ENCODE peak calls at places on chromosomes 12 and 14, in ten cellular contexts. Z, F, P, X, L, O, G, C, J and V are unnamed samples.

GRCh38 chr14:43005807-43006206 is 1399.1 kb downstream of the LRFN5 start:
- DNase-seq in Z (no peak), F (no peak), P (peak; percentile 23), X (no peak), L (no peak), O (no peak), G (no peak), C (no peak), J (peak; percentile 9), V (no peak)

GRCh38 chr14:59919582-59920377 is at the start of gene LRRC9:
- DNase-seq in Z (no peak), F (peak; percentile 50), P (no peak), X (peak; percentile 4), L (no peak), O (no peak), G (peak; percentile 35), C (no peak), J (peak; percentile 37), V (no peak)

GRCh38 chr14:72986214-72986613 is 40.7 kb downstream of the ZFYVE1 start:
- DNase-seq in Z (no peak), F (no peak), P (no peak), X (no peak), L (no peak), O (no peak), G (no peak), C (no peak), J (no peak), V (no peak)

GRCh38 chr12:92278378-92278828 is 132.8 kb upstream of the BTG1 start:
- DNase-seq in Z (no peak), F (no peak), P (peak; percentile 12), X (no peak), L (peak; percentile 42), O (no peak), G (no peak), C (no peak), J (peak; percentile 5), V (no peak)

GRCh38 chr12:55946553-55946952 is 15.6 kb downstream of the DGKA start:
- DNase-seq in Z (no peak), F (no peak), P (no peak), X (no peak), L (no peak), O (no peak), G (no peak), C (no peak), J (no peak), V (no peak)

GRCh38 chr14:34051966-34052657 is 101.2 kb upstream of the EGLN3 start:
- DNase-seq in Z (no peak), F (peak; percentile 29), P (peak; percentile 96), X (no peak), L (no peak), O (no peak), G (no peak), C (peak; percentile 76), J (peak; percentile 85), V (peak; percentile 80)

GRCh38 chr12:31274520-31275300 is 51.2 kb downstream of the SINHCAF start:
- DNase-seq in Z (no peak), F (no peak), P (no peak), X (no peak), L (no peak), O (no peak), G (no peak), C (no peak), J (no peak), V (no peak)

GRCh38 chr14:78595797-78596196 is 425.6 kb downstream of the NRXN3 start:
- DNase-seq in Z (no peak), F (no peak), P (no peak), X (no peak), L (no peak), O (no peak), G (no peak), C (no peak), J (no peak), V (no peak)

GRCh38 chr14:29926228-29926627 is 1.4 kb downstream of the PRKD1 start:
- DNase-seq in Z (no peak), F (no peak), P (no peak), X (no peak), L (no peak), O (no peak), G (peak; percentile 6), C (no peak), J (no peak), V (no peak)

GRCh38 chr14:99075771-99076370 is 196.1 kb downstream of the BCL11B start:
- DNase-seq in Z (no peak), F (no peak), P (no peak), X (no peak), L (no peak), O (no peak), G (no peak), C (no peak), J (no peak), V (no peak)

GRCh38 chr12:86179855-86180254 is 76.3 kb downstream of the MGAT4C start:
- DNase-seq in Z (no peak), F (no peak), P (no peak), X (no peak), L (no peak), O (no peak), G (no peak), C (no peak), J (no peak), V (no peak)

DNA sequence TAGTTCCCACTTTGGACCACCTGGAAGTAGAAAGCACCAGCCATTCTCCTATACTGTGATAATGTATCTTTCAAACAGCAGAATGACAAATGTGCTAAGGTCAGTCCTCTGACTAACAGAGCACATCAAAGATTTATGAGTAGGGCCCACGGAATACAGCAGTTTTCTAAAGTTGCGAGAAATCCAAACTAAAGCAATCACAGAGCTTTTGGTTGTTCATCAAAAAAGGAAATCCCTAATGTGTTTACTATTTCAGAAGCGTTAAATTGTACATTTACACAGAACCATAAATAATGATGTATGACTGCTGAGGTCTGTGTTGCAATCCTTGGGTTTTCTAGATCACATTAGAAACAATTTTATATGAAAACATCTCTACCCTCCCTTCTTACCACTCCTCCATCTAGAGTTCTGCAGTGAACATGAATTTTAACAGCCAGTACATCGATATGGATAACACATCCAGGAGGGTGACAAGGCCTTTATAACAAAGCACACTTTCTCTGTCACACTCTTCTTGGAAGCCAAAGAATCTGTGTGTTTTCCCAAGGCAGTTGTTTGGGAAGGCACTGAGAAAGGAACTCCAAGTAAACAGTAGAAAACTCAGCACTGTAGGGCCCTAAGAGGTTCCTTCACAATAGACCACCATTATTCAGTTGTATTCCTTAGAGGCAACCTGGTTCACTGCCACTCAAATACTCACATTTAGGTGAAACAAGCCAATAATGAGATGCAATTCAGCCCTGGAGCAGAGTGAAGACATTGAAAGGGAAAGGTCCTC is 7.3 kb downstream of the KITLG start:
- DNase-seq in Z (no peak), F (no peak), P (peak; percentile 40), X (no peak), L (no peak), O (no peak), G (no peak), C (no peak), J (no peak), V (no peak)
- H3K4me3 ChIP-seq in Z (no peak overlapping the region), F (no peak overlapping the region), P (no peak overlapping the region), X (no peak overlapping the region), L (no peak overlapping the region), O (no peak overlapping the region), G (no peak overlapping the region), C (no peak overlapping the region), J (no peak overlapping the region), V (no peak overlapping the region)

GRCh38 chr12:127690161-127690560 is 576.8 kb upstream of the TMEM132C start:
- DNase-seq in Z (no peak), F (no peak), P (peak; percentile 5), X (no peak), L (no peak), O (no peak), G (no peak), C (no peak), J (no peak), V (no peak)
- TF ChIP-seq CTCF in Z (no peak), F (no peak), P (no peak), X (no peak), L (no peak), O (no peak), G (no peak), C (no peak), J (no peak), V (peak; percentile 16)

GRCh38 chr14:50364792-50365191 is 31.9 kb downstream of the CDKL1 start:
- DNase-seq in Z (no peak), F (no peak), P (no peak), X (no peak), L (no peak), O (no peak), G (no peak), C (no peak), J (no peak), V (no peak)

GRCh38 chr14:50362791-50363733 is 33.6 kb downstream of the CDKL1 start:
- DNase-seq in Z (no peak), F (no peak), P (no peak), X (no peak), L (no peak), O (no peak), G (no peak), C (no peak), J (no peak), V (no peak)

GRCh38 chr14:50366115-50366514 is 30.6 kb downstream of the CDKL1 start:
- DNase-seq in Z (no peak), F (peak; percentile 52), P (peak; percentile 45), X (no peak), L (no peak), O (no peak), G (no peak), C (no peak), J (no peak), V (no peak)

GRCh38 chr14:50366589-50366988 is 30.1 kb downstream of the CDKL1 start:
- DNase-seq in Z (no peak), F (no peak), P (no peak), X (no peak), L (no peak), O (no peak), G (no peak), C (no peak), J (no peak), V (no peak)

GRCh38 chr14:50363734-50364113 is 33.0 kb downstream of the CDKL1 start:
- DNase-seq in Z (no peak), F (no peak), P (peak; percentile 28), X (no peak), L (no peak), O (no peak), G (no peak), C (peak; percentile 81), J (no peak), V (no peak)
- H3K4me3 ChIP-seq in Z (no peak overlapping the region), F (no peak overlapping the region), P (no peak overlapping the region), X (peak overlapping the region; percentile 60), L (peak overlapping the region; percentile 51), O (peak overlapping the region; percentile 5), G (no peak overlapping the region), C (peak overlapping the region; percentile 80), J (no peak overlapping the region), V (no peak overlapping the region)

GRCh38 chr12:88764781-88765470 is 184.7 kb upstream of the KITLG start:
- DNase-seq in Z (no peak), F (no peak), P (no peak), X (no peak), L (no peak), O (no peak), G (no peak), C (no peak), J (no peak), V (no peak)

DNA sequence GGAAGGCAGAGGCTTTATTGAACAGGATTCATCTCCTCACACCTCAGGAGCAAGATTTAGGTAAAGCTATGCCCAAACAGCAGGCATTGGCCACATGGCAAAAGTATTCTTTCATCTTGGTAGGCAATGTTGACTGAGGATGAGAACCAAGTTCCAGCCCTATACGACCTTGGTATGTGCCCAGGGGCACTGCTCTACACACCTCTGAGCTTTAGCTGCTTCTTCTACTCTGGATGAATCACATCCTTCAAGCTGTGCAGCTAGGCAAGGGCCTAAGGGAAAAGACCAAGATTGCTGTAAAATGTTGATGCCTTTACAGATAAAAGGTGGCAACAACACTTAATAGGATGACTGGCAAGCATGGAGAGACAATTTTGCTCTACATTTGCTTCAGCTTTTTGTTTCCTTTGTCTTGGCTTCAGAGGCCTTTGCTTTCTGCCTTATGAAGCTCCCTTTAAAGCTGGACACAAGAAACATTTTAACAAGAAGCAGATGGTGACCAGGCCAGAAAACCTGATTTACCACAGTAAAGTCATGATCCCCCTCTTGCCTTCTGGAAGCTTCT is 183.3 kb upstream of the KITLG start:
- DNase-seq in Z (no peak), F (no peak), P (peak; percentile 8), X (no peak), L (no peak), O (no peak), G (no peak), C (no peak), J (no peak), V (no peak)
- TF ChIP-seq CTCF in Z (no peak), F (no peak), P (no peak), X (no peak), L (no peak), O (no peak), G (no peak), C (no peak), J (no peak), V (no peak)